ENCODE peak calls at places on chromosomes 11 and 22, in ten cellular contexts. L is Peyer's patch, D is aorta, T is ovary, P is psoas muscle, X is A673, A is spleen, G is cardiac muscle cell, K is right lobe of liver, W is H7. O is an unnamed sample.
A peak's percentile ranks its signal among the peaks of the same experiment; 100 is the strongest.

GRCh38 chr11:20093775-20094174 is 66.5 kb downstream of the DBX1 start:
- DNase-seq in G (no peak), X (no peak), P (no peak), K (no peak), A (no peak), W (no peak), T (no peak), L (no peak), D (no peak), O (no peak)

GRCh38 chr11:103735497-103736032 is 300.9 kb upstream of the DDI1 start:
- DNase-seq in P (no peak), G (no peak), L (no peak), W (no peak), X (no peak), T (no peak), K (no peak), A (no peak), D (no peak), O (no peak)

GRCh38 chr11:78057462-78058055 is 6.1 kb upstream of the THRSP start:
- DNase-seq in X (no peak), A (no peak), K (peak; percentile 77), D (no peak), G (no peak), L (no peak), P (no peak), W (no peak), T (no peak), O (no peak)

GRCh38 chr22:49402169-49402568 is 425.5 kb downstream of the BRD1 start:
- DNase-seq in T (no peak), L (peak; percentile 5), A (peak; percentile 31), W (no peak), G (no peak), K (peak; percentile 16), P (no peak), X (no peak), D (no peak), O (no peak)

GRCh38 chr22:46428171-46428570 is 92.7 kb downstream of the TRMU start:
- DNase-seq in D (no peak), G (no peak), K (no peak), A (no peak), W (no peak), P (no peak), L (no peak), T (no peak), X (no peak), O (no peak)

GRCh38 chr22:38704568-38705234 is 1.0 kb upstream of the GTPBP1 start:
- DNase-seq in D (no peak), G (no peak), K (no peak), W (no peak), X (peak; percentile 24), A (no peak), T (no peak), L (no peak), P (no peak), O (no peak)

GRCh38 chr11:117600976-117601708 is 195.9 kb downstream of the DSCAML1 start:
- DNase-seq in D (no peak), W (no peak), A (no peak), T (no peak), X (no peak), P (no peak), L (no peak), G (no peak), K (no peak), O (no peak)

GRCh38 chr22:49897015-49897684 is 21.1 kb downstream of the ALG12 start:
- DNase-seq in W (no peak), L (no peak), T (no peak), P (no peak), G (no peak), D (no peak), K (no peak), A (no peak), X (no peak), O (no peak)

GRCh38 chr11:58905141-58905715 is 34.1 kb upstream of the GLYATL1 start:
- DNase-seq in W (no peak), T (no peak), A (no peak), G (peak; percentile 56), D (peak; percentile 52), P (peak; percentile 54), L (no peak), K (no peak), X (peak; percentile 49), O (no peak)

GRCh38 chr11:16986434-16987204 is 27.6 kb downstream of the PLEKHA7 start:
- DNase-seq in G (peak; percentile 48), T (peak; percentile 33), X (peak; percentile 3), P (no peak), D (no peak), L (peak; percentile 50), W (no peak), K (peak; percentile 76), A (no peak), O (no peak)

GRCh38 chr11:60895687-60896086 is 10.7 kb downstream of the PRPF19 start:
- DNase-seq in W (no peak), P (no peak), A (no peak), G (no peak), D (no peak), X (no peak), K (no peak), T (no peak), L (no peak), O (no peak)

GRCh38 chr22:27416553-27417427 is 384.8 kb downstream of the MN1 start:
- DNase-seq in X (peak; percentile 82), G (peak; percentile 93), A (no peak), W (peak; percentile 89), D (peak; percentile 76), T (no peak), P (no peak), L (no peak), K (no peak), O (no peak)

GRCh38 chr11:62922653-62923371 is 1.6 kb upstream of the CHRM1 start:
- DNase-seq in A (no peak), L (no peak), T (no peak), W (peak; percentile 83), G (peak; percentile 30), K (no peak), P (peak; percentile 44), X (peak; percentile 65), D (no peak), O (no peak)

GRCh38 chr11:95068549-95068948 is 1.8 kb downstream of the SRSF8 start:
- DNase-seq in L (peak; percentile 91), T (peak; percentile 75), A (peak; percentile 87), G (peak; percentile 96), D (peak; percentile 82), P (peak; percentile 84), K (peak; percentile 82), X (peak; percentile 95), W (no peak), O (peak; percentile 82)

GRCh38 chr11:38791346-38791961 is 2193.4 kb upstream of the RAG2 start:
- DNase-seq in P (no peak), W (peak; percentile 27), D (no peak), A (no peak), K (peak; percentile 47), G (peak; percentile 82), X (peak; percentile 96), L (no peak), T (no peak), O (no peak)

GRCh38 chr11:12390258-12390657 is 12.9 kb downstream of the PARVA start:
- DNase-seq in L (no peak), G (no peak), X (no peak), P (no peak), T (no peak), K (no peak), A (no peak), D (no peak), W (no peak), O (no peak)

GRCh38 chr11:35593143-35593542 is 25.1 kb upstream of the FJX1 start:
- DNase-seq in W (no peak), G (peak; percentile 92), T (no peak), K (no peak), P (no peak), A (no peak), X (no peak), L (no peak), D (no peak), O (no peak)

GRCh38 chr22:24751518-24751917 is 23.0 kb downstream of the PIWIL3 start:
- DNase-seq in T (no peak), A (no peak), L (no peak), X (no peak), G (no peak), D (no peak), P (no peak), K (no peak), W (no peak), O (no peak)

GRCh38 chr22:24753919-24754318 is 20.6 kb downstream of the PIWIL3 start:
- DNase-seq in P (no peak), L (no peak), A (no peak), X (peak; percentile 47), K (no peak), G (no peak), D (no peak), W (no peak), T (no peak), O (no peak)

DNA sequence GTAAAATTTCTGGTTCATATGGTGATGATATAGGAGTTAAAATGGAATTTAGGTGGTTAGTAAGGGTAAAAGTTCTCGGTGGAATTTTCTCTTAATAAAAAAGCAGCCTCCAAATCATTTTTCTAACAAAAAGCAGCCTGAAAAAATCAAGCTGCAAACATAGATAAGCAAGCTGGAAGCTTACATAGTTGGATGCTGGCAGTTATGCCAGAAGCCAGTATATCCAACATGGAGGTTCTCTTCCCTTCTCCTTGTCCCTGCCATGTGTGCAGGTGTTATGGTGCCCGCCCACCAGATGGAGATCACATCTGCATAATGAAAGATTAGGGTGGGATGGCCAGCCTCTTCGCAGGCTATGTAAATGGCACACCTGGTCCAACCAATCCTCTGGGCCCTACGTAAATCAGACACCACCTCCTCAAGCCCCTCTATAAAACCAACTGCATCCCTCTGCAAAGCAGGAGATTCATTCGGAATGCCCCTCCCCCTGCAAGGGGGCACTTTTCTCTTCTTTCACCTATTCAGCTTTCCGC is 22.4 kb downstream of the PIWIL3 start:
- DNase-seq in W (no peak), P (no peak), L (no peak), X (no peak), D (no peak), T (no peak), A (no peak), G (no peak), K (no peak), O (no peak)
- H3K27me3 ChIP-seq in W (no peaks in the 10 kb centered on the region), P (no peaks in the 10 kb centered on the region), L (no peaks in the 10 kb centered on the region), X (no peaks in the 10 kb centered on the region), D (no peaks in the 10 kb centered on the region), T (no peaks in the 10 kb centered on the region), A (no peaks in the 10 kb centered on the region), G (no peaks in the 10 kb centered on the region), K (no peaks in the 10 kb centered on the region), O (no peaks in the 10 kb centered on the region)

GRCh38 chr11:74319139-74319538 is 7.7 kb upstream of the P4HA3 start:
- DNase-seq in X (peak; percentile 90), W (no peak), D (no peak), A (no peak), L (no peak), K (no peak), G (peak; percentile 83), P (no peak), T (no peak), O (no peak)
- H3K27me3 ChIP-seq in X (no peaks in the 10 kb centered on the region), W (no peaks in the 10 kb centered on the region), D (no peaks in the 10 kb centered on the region), A (peaks cover 4% of the 10 kb centered on the region), L (no peaks in the 10 kb centered on the region), K (no peaks in the 10 kb centered on the region), G (no peaks in the 10 kb centered on the region), P (no peaks in the 10 kb centered on the region), T (no peaks in the 10 kb centered on the region), O (no peaks in the 10 kb centered on the region)

GRCh38 chr22:36900880-36901279 is 12.5 kb upstream of the CSF2RB start:
- DNase-seq in G (peak; percentile 42), L (no peak), W (peak; percentile 75), X (no peak), A (no peak), P (no peak), D (no peak), K (no peak), T (no peak), O (no peak)
- H3K27me3 ChIP-seq in G (no peaks in the 10 kb centered on the region), L (no peaks in the 10 kb centered on the region), W (no peaks in the 10 kb centered on the region), X (peaks cover 27% of the 10 kb centered on the region), A (peaks cover 27% of the 10 kb centered on the region), P (no peaks in the 10 kb centered on the region), D (peaks cover 2% of the 10 kb centered on the region), K (no peaks in the 10 kb centered on the region), T (no peaks in the 10 kb centered on the region), O (peaks cover 15% of the 10 kb centered on the region)

GRCh38 chr11:115322553-115323203 is 181.5 kb downstream of the CADM1 start:
- DNase-seq in P (no peak), X (no peak), G (no peak), L (no peak), K (no peak), W (no peak), A (no peak), D (no peak), T (no peak), O (no peak)
- H3K27me3 ChIP-seq in P (no peaks in the 10 kb centered on the region), X (no peaks in the 10 kb centered on the region), G (no peaks in the 10 kb centered on the region), L (no peaks in the 10 kb centered on the region), K (no peaks in the 10 kb centered on the region), W (no peaks in the 10 kb centered on the region), A (peaks cover 4% of the 10 kb centered on the region), D (no peaks in the 10 kb centered on the region), T (no peaks in the 10 kb centered on the region), O (no peaks in the 10 kb centered on the region)

O was measured in gastrocnemius medialis.